ENCODE peak calls at places on chromosome 11, in five cellular contexts. One of them, this sample, is unnamed.

GRCh38 chr11:16857186-16857585 is 118.7 kb downstream of the C11orf58 start:
- DNase-seq in ovary: no peak
- DNase-seq in putamen: no peak
- DNase-seq in EH: no peak
- DNase-seq in epithelial cell of esophagus: no peak
- DNase-seq in this sample: no peak

GRCh38 chr11:69834811-69835800 is 15.9 kb upstream of the FGF3 start:
- DNase-seq in ovary: peak
- DNase-seq in putamen: no peak
- DNase-seq in EH: no peak
- DNase-seq in epithelial cell of esophagus: no peak
- DNase-seq in this sample: no peak

GRCh38 chr11:8810331-8811301 is 100.4 kb upstream of the AKIP1 start:
- DNase-seq in ovary: peak
- DNase-seq in putamen: peak
- DNase-seq in EH: peak
- DNase-seq in epithelial cell of esophagus: peak
- DNase-seq in this sample: peak

GRCh38 chr11:75491465-75491864 is 34.3 kb downstream of the GDPD5 start:
- DNase-seq in ovary: no peak
- DNase-seq in putamen: no peak
- DNase-seq in EH: no peak
- DNase-seq in epithelial cell of esophagus: no peak
- DNase-seq in this sample: no peak

GRCh38 chr11:110431212-110432073 is 1.7 kb downstream of the FDX1 start:
- DNase-seq in ovary: no peak
- DNase-seq in putamen: peak
- DNase-seq in EH: peak
- DNase-seq in epithelial cell of esophagus: peak
- DNase-seq in this sample: no peak

GRCh38 chr11:130514316-130514715 is 65.9 kb downstream of the ADAMTS15 start:
- DNase-seq in ovary: no peak
- DNase-seq in putamen: no peak
- DNase-seq in EH: peak
- DNase-seq in epithelial cell of esophagus: no peak
- DNase-seq in this sample: no peak

GRCh38 chr11:47175746-47176327 is 842 bp downstream of the ARFGAP2 start:
- DNase-seq in ovary: no peak
- DNase-seq in putamen: no peak
- DNase-seq in EH: no peak
- DNase-seq in epithelial cell of esophagus: peak
- DNase-seq in this sample: no peak

GRCh38 chr11:58629857-58630256 is 7.4 kb downstream of the CNTF start:
- DNase-seq in ovary: no peak
- DNase-seq in putamen: no peak
- DNase-seq in EH: peak
- DNase-seq in epithelial cell of esophagus: peak
- DNase-seq in this sample: peak

GRCh38 chr11:112280268-112281126 is 19.8 kb upstream of the PLET1 start:
- DNase-seq in ovary: peak
- DNase-seq in putamen: peak
- DNase-seq in EH: peak
- DNase-seq in epithelial cell of esophagus: peak
- DNase-seq in this sample: peak

This sample was measured in SK-N-DZ.